ENCODE peak calls at places on chromosomes 4 and X, in six cellular contexts. N is A549; H is CD8-positive, alpha-beta T cell; R is CD4-positive, alpha-beta memory T cell; D is testis; K is naive thymus-derived CD4-positive, alpha-beta T cell. T is an unnamed sample. For H3K4me1, the result is how much of the 10 kb centered on the place peaks cover.

GRCh38 chrX:137234651-137235402 is 201.0 kb upstream of the GPR101 start:
- DNase-seq in K (peak), N (no peak), D (no peak), R (no peak), H (no peak), T (no peak)

GRCh38 chrX:29746326-29746725 is 469.0 kb upstream of the MAGEB2 start:
- DNase-seq in K (no peak), N (no peak), R (no peak), D (no peak), H (no peak), T (no peak)

GRCh38 chr4:156941940-156942548 is 29.6 kb downstream of the PDGFC start:
- DNase-seq in R (no peak), N (peak), D (peak), H (no peak), K (no peak), T (peak)

GRCh38 chr4:52853351-52853750 is 8.8 kb upstream of the RASL11B start:
- DNase-seq in N (no peak), R (no peak), H (no peak), D (no peak), K (no peak), T (peak)

GRCh38 chrX:105696870-105697269 is 125.5 kb upstream of the NRK start:
- DNase-seq in D (no peak), H (no peak), R (no peak), K (no peak), N (no peak), T (no peak)

GRCh38 chr4:38157592-38157991 is 197.4 kb downstream of the PTTG2 start:
- DNase-seq in H (no peak), K (no peak), D (no peak), N (peak), R (no peak), T (no peak)

GRCh38 chr4:150164956-150165355 is 86.7 kb downstream of the DCLK2 start:
- DNase-seq in K (no peak), N (no peak), H (no peak), D (no peak), R (no peak), T (no peak)

GRCh38 chrX:17154001-17154400 is 207.5 kb downstream of the REPS2 start:
- DNase-seq in D (no peak), N (no peak), H (no peak), K (no peak), R (no peak), T (no peak)

GRCh38 chr4:96352051-96352517 is 512.2 kb downstream of the PDHA2 start:
- DNase-seq in R (no peak), H (no peak), D (peak), N (peak), K (no peak), T (peak)

GRCh38 chr4:19748470-19748869 is 503.2 kb upstream of the SLIT2 start:
- DNase-seq in R (no peak), D (peak), H (no peak), K (no peak), N (no peak), T (no peak)

GRCh38 chr4:40301592-40301991 is 33.5 kb upstream of the CHRNA9 start:
- DNase-seq in D (no peak), H (peak), N (no peak), R (peak), K (peak), T (no peak)

GRCh38 chrX:64204701-64205440 is 637 bp downstream of the AMER1 start:
- DNase-seq in H (peak), R (no peak), K (peak), N (no peak), D (peak), T (peak)

GRCh38 chr4:164945146-164945545 is 32.3 kb downstream of the TRIM61 start:
- DNase-seq in H (no peak), K (no peak), D (no peak), R (no peak), N (no peak), T (peak)

GRCh38 chr4:113383111-113383785 is 333.8 kb downstream of the ANK2 start:
- DNase-seq in K (no peak), N (no peak), R (no peak), H (no peak), D (no peak), T (no peak)

GRCh38 chr4:44351069-44351468 is 97.5 kb downstream of the KCTD8 start:
- DNase-seq in D (no peak), N (no peak), K (no peak), R (no peak), H (no peak), T (peak)

GRCh38 chrX:111876646-111877045 is 665 bp downstream of the TRPC5OS start:
- DNase-seq in K (no peak), H (no peak), R (no peak), N (no peak), D (no peak), T (no peak)

GRCh38 chr4:60865238-60865637 is 334.9 kb upstream of the ADGRL3 start:
- DNase-seq in N (no peak), R (no peak), H (no peak), K (no peak), D (no peak), T (peak)

GRCh38 chrX:45771114-45771513 is 570.4 kb upstream of the DIPK2B start:
- DNase-seq in R (no peak), K (no peak), H (no peak), N (peak), D (no peak), T (peak)

GRCh38 chr4:10204401-10205058 is 87.9 kb upstream of the WDR1 start:
- DNase-seq in R (no peak), D (no peak), K (no peak), H (no peak), N (no peak), T (no peak)

GRCh38 chr4:150366487-150366999 is 215.4 kb upstream of the MAB21L2 start:
- DNase-seq in K (no peak), D (no peak), H (no peak), R (no peak), N (no peak), T (no peak)

GRCh38 chr4:142818476-142818875 is 27.6 kb downstream of the INPP4B start:
- DNase-seq in K (no peak), R (no peak), D (no peak), N (no peak), H (no peak), T (no peak)

GRCh38 chrX:51851507-51852085 is 41.8 kb upstream of the MAGED1 start:
- DNase-seq in N (no peak), D (no peak), K (no peak), R (no peak), H (no peak), T (no peak)
- H3K4me3 ChIP-seq in N (no peak), D (no peak), K (no peak), R (no peak), H (no peak), T (no peak)

GRCh38 chr4:83560523-83560922 is 24.6 kb downstream of the GPAT3 start:
- DNase-seq in R (no peak), N (no peak), D (no peak), K (no peak), H (no peak), T (no peak)

GRCh38 chr4:83558059-83558648 is 22.2 kb downstream of the GPAT3 start:
- DNase-seq in H (no peak), N (no peak), D (no peak), R (no peak), K (no peak), T (no peak)

GRCh38 chr4:83558693-83559092 is 22.8 kb downstream of the GPAT3 start:
- DNase-seq in N (no peak), H (no peak), K (no peak), R (no peak), D (no peak), T (no peak)

GRCh38 chr4:83556836-83557235 is 20.9 kb downstream of the GPAT3 start:
- DNase-seq in D (no peak), K (no peak), N (no peak), R (no peak), H (no peak), T (no peak)

GRCh38 chr4:83561381-83561780 is 25.5 kb downstream of the GPAT3 start:
- DNase-seq in H (peak), D (peak), N (peak), R (no peak), K (no peak), T (peak)
- H3K4me1 ChIP-seq in H (under half), D (under half), N (half or more), R (under half), K (under half), T (under half)

GRCh38 chrX:10112510-10112909 is 44.3 kb upstream of the CLCN4 start:
- DNase-seq in R (no peak), H (no peak), D (no peak), N (no peak), K (no peak), T (no peak)
- H3K4me3 ChIP-seq in R (no peak), H (no peak), D (no peak), N (no peak), K (no peak), T (no peak)

DNA sequence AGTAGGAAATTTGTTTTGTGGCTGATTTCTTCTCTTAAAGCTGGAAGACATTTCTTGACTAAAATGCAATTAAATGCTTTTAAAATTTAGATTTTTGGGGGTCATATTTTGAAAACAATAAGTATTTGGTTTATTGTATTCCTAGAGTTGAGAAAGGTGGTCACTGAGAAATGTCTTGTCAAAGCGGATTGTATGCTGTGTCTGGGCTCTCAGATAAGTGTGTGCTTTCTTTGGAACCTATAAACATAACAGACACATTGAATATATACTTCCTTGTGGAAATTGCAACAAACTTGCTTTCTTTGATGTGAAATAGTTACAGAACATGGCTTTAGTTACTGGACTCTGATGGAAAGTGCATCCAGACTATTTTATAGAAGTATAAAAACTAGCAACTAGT is 75.4 kb downstream of the AFF1 start:
- DNase-seq in N (no peak), K (no peak), R (no peak), D (no peak), H (no peak), T (no peak)
- H3K4me1 ChIP-seq in N (half or more), K (under half), R (half or more), D (under half), H (half or more), T (half or more)

GRCh38 chr4:8594097-8595038 is 1.8 kb downstream of the CPZ start:
- DNase-seq in H (no peak), R (no peak), N (peak), D (peak), K (no peak), T (peak)
- H3K4me3 ChIP-seq in H (no peak), R (no peak), N (no peak), D (no peak), K (no peak), T (no peak)